ENCODE peak calls at places on chromosomes 7 and 10, in four cellular contexts. I is HepG2, R is HEK293T, D is GM12878. X is an unnamed sample.

GRCh38 chr10:18214692-18215563 is 74.7 kb downstream of the CACNB2 start:
- DNase-seq in I (peak), R (peak), D (no peak), X (peak)

GRCh38 chr7:98049034-98049433 is 57.6 kb upstream of the LMTK2 start:
- DNase-seq in I (no peak), R (no peak), D (no peak), X (no peak)

GRCh38 chr7:80089341-80089740 is 45.3 kb upstream of the GNAI1 start:
- DNase-seq in I (no peak), R (no peak), D (no peak), X (no peak)

GRCh38 chr7:38775503-38775902 is 133.5 kb downstream of the VPS41 start:
- DNase-seq in I (no peak), R (no peak), D (no peak), X (no peak)

GRCh38 chr7:21338728-21339164 is 89.1 kb upstream of the SP4 start:
- DNase-seq in I (no peak), R (no peak), D (no peak), X (no peak)

GRCh38 chr10:13346912-13347234 is 1.2 kb downstream of the SEPHS1 start:
- DNase-seq in I (no peak), R (no peak), D (no peak), X (no peak)

GRCh38 chr7:98840604-98841508 is 29.0 kb downstream of the TMEM130 start:
- DNase-seq in I (no peak), R (no peak), D (no peak), X (no peak)

GRCh38 chr10:22805304-22805703 is 90.9 kb upstream of the PIP4K2A start:
- DNase-seq in I (peak), R (no peak), D (no peak), X (no peak)

GRCh38 chr10:29377333-29377961 is 88.6 kb downstream of the LYZL1 start:
- DNase-seq in I (no peak), R (peak), D (no peak), X (peak)

GRCh38 chr7:107588529-107589130 is 8.6 kb downstream of the BCAP29 start:
- DNase-seq in I (no peak), R (no peak), D (no peak), X (no peak)

GRCh38 chr7:143248781-143249354 is 14.4 kb upstream of the GSTK1 start:
- DNase-seq in I (peak), R (no peak), D (no peak), X (no peak)

GRCh38 chr7:122902751-122903495 is 16.7 kb upstream of the CADPS2 start:
- DNase-seq in I (peak), R (peak), D (no peak), X (no peak)

GRCh38 chr10:74439213-74439612 is 288.2 kb downstream of the ADK start:
- DNase-seq in I (no peak), R (no peak), D (no peak), X (no peak)

GRCh38 chr10:52777414-52777813 is 4.8 kb upstream of the MBL2 start:
- DNase-seq in I (no peak), R (no peak), D (no peak), X (no peak)

GRCh38 chr10:4662576-4663161 is 163.3 kb upstream of the AKR1E2 start:
- DNase-seq in I (no peak), R (no peak), D (no peak), X (no peak)

GRCh38 chr10:75926763-75927162 is 495.3 kb downstream of the LRMDA start:
- DNase-seq in I (no peak), R (no peak), D (no peak), X (peak)

GRCh38 chr7:102232686-102233286 is 53.9 kb upstream of the SH2B2 start:
- DNase-seq in I (no peak), R (no peak), D (no peak), X (no peak)

GRCh38 chr10:71933651-71934050 is 30.5 kb upstream of the CHST3 start:
- DNase-seq in I (no peak), R (no peak), D (no peak), X (no peak)

GRCh38 chr10:103833731-103834365 is 21.5 kb downstream of the SH3PXD2A start:
- DNase-seq in I (peak), R (no peak), D (no peak), X (no peak)

GRCh38 chr10:72935358-72935757 is 19.2 kb downstream of the PLA2G12B start:
- DNase-seq in I (no peak), R (no peak), D (no peak), X (no peak)

GRCh38 chr7:25964483-25964961 is 187.5 kb upstream of the NFE2L3 start:
- DNase-seq in I (no peak), R (no peak), D (peak), X (no peak)

GRCh38 chr10:36765777-36766176 is 359.6 kb upstream of the ANKRD30A start:
- DNase-seq in I (no peak), R (no peak), D (no peak), X (no peak)

GRCh38 chr10:96512997-96513685 is 585 bp downstream of the TLL2 start:
- DNase-seq in I (no peak), R (peak), D (no peak), X (no peak)

GRCh38 chr10:31878486-31878885 is 50.1 kb downstream of the ARHGAP12 start:
- DNase-seq in I (no peak), R (no peak), D (no peak), X (no peak)

GRCh38 chr10:89183571-89183970 is 23.5 kb downstream of the CH25H start:
- DNase-seq in I (no peak), R (no peak), D (no peak), X (no peak)

GRCh38 chr10:19749185-19749729 is 67.0 kb upstream of the PLXDC2 start:
- DNase-seq in I (no peak), R (no peak), D (no peak), X (no peak)

GRCh38 chr10:4191894-4192293 is 406.9 kb upstream of the KLF6 start:
- DNase-seq in I (no peak), R (no peak), D (no peak), X (no peak)

GRCh38 chr7:137882261-137882668 is 35.5 kb upstream of the DGKI start:
- DNase-seq in I (no peak), R (no peak), D (peak), X (peak)

GRCh38 chr10:78738457-78738856 is 330.3 kb upstream of the ZMIZ1 start:
- DNase-seq in I (no peak), R (no peak), D (no peak), X (no peak)

GRCh38 chr10:34113504-34114225 is 701.4 kb downstream of the PARD3 start:
- DNase-seq in I (no peak), R (peak), D (no peak), X (no peak)

GRCh38 chr10:78053201-78053868 is 19.7 kb downstream of the RPS24 start:
- DNase-seq in I (no peak), R (no peak), D (no peak), X (no peak)

GRCh38 chr10:62554632-62555199 is 180.5 kb downstream of the ZNF365 start:
- DNase-seq in I (peak), R (peak), D (no peak), X (peak)

GRCh38 chr7:69516208-69516820 is 82.0 kb upstream of the AUTS2 start:
- DNase-seq in I (no peak), R (no peak), D (no peak), X (no peak)

GRCh38 chr7:142801601-142802295 is 31.0 kb downstream of the PRSS2 start:
- DNase-seq in I (no peak), R (no peak), D (no peak), X (no peak)

GRCh38 chr7:12951397-12951801 is 264.0 kb downstream of the ARL4A start:
- DNase-seq in I (no peak), R (no peak), D (no peak), X (no peak)

GRCh38 chr10:71210031-71210871 is 2.1 kb upstream of the UNC5B start:
- DNase-seq in I (no peak), R (no peak), D (no peak), X (no peak)

GRCh38 chr10:33880291-33880690 is 545.8 kb upstream of the NRP1 start:
- DNase-seq in I (no peak), R (no peak), D (no peak), X (no peak)

GRCh38 chr10:103758294-103758681 is 97.1 kb downstream of the SH3PXD2A start:
- DNase-seq in I (peak), R (no peak), D (no peak), X (no peak)

GRCh38 chr7:106068538-106068961 is 43.6 kb downstream of the SYPL1 start:
- DNase-seq in I (no peak), R (no peak), D (no peak), X (no peak)

GRCh38 chr7:106069471-106070200 is 42.5 kb downstream of the SYPL1 start:
- DNase-seq in I (no peak), R (no peak), D (no peak), X (no peak)

GRCh38 chr7:106070201-106070551 is 41.9 kb downstream of the SYPL1 start:
- DNase-seq in I (no peak), R (no peak), D (no peak), X (no peak)

GRCh38 chr7:106067678-106068077 is 44.4 kb downstream of the SYPL1 start:
- DNase-seq in I (no peak), R (no peak), D (no peak), X (no peak)

GRCh38 chr7:106068986-106069385 is 43.1 kb downstream of the SYPL1 start:
- DNase-seq in I (no peak), R (no peak), D (no peak), X (no peak)
- TF ChIP-seq TARDBP in I (no peak), R (no peak), D (no peak), X (no peak)

DNA sequence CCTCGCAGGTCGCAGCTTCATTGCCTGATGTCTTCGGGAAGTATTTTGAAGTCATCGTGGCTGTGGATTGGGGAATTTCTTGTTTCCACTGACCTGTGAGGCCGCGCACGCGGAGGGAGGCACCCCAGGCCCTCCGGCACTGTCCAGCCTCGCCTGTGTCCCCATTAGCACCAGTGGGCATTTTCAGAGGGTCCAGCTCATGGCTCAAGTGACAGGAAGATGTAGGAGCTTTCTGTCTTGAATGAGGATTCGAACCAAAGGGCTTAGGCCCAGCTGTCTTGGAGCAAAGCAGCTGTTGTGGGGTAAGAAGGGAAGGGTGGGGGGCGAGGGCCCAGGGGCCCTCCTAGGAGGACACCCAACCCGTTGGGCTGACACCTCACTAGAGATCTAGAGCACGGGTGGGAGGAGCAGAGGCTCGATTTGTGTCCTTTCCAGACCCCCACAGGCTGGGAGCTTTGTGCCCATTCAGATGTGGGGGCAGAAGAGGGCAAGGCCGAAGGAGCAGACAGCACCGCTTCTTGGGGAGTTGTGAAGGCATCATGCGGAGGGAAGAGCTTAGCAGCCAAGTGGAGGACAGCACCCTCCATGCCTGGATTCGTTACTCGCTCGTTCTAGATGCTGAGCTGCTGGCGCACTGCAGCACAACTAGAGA is 912 bp downstream of the ZNF37A start:
- DNase-seq in I (no peak), R (peak), D (no peak), X (no peak)
- TF ChIP-seq TARDBP in I (no peak), R (no peak), D (no peak), X (no peak)

GRCh38 chr10:43806851-43807640 is 158.4 kb upstream of the ZNF32 start:
- DNase-seq in I (no peak), R (no peak), D (no peak), X (no peak)

GRCh38 chr10:43801137-43801536 is 152.5 kb upstream of the ZNF32 start:
- DNase-seq in I (no peak), R (no peak), D (no peak), X (no peak)

GRCh38 chr10:43808136-43808535 is 159.5 kb upstream of the ZNF32 start:
- DNase-seq in I (no peak), R (no peak), D (peak), X (no peak)

GRCh38 chr10:43802988-43803696 is 154.5 kb upstream of the ZNF32 start:
- DNase-seq in I (no peak), R (no peak), D (no peak), X (no peak)

DNA sequence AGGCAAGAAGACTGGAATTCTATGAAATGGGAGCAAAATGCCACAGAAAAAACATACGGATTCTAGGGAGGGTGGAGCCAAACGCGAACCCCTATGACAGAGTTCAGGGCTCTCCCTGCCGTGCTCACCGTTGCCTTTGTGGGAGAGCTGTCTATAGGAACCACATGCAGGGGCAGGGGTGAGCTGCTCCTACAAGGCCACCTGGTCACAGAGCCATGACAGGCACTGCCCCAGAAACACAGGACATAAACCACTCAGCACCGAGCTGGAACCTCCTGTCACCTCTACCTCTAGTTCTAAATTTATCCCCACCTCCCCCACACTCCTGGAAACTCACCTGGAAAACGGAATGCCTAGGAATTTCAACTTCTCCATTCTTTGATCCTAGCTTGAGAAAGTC is 155.1 kb upstream of the ZNF32 start:
- DNase-seq in I (no peak), R (no peak), D (no peak), X (no peak)
- TF ChIP-seq TARDBP in I (no peak), R (no peak), D (no peak), X (no peak)

GRCh38 chr10:117668351-117669008 is 125.9 kb downstream of the EMX2 start:
- DNase-seq in I (no peak), R (no peak), D (no peak), X (no peak)
- TF ChIP-seq TARDBP in I (no peak), R (no peak), D (no peak), X (no peak)

DNA sequence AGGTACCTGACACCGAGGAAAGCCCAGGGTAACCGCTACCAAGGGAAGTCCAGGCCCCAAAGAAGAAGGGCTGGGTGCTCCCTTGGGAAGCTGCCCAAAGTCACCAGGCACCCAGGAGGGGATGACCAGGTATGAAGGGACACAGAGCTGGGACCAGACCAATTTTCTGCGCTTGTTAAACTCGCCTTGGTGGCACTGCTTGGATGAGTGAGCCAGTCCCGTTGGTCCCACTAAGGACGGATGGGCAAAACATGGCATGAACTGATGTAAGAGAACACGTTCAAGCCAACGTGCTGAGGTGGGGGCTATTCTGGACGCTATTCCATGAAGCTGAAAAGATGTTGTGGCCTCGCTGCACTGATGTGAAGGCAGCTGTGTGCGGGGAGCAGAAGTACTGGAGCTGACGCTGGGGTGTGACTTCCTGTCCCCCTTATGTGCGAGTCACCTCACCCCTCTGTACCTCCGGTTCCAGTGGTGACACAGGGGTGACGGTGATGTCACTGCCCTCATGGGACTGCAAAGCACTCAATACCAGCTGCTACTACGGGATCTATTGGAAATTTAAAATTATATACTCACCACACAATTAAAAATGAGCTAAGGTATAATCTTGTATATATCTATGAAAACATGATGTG is 73.6 kb downstream of the COBL start:
- DNase-seq in I (no peak), R (no peak), D (no peak), X (no peak)
- TF ChIP-seq TARDBP in I (no peak), R (no peak), D (no peak), X (no peak)

DNA sequence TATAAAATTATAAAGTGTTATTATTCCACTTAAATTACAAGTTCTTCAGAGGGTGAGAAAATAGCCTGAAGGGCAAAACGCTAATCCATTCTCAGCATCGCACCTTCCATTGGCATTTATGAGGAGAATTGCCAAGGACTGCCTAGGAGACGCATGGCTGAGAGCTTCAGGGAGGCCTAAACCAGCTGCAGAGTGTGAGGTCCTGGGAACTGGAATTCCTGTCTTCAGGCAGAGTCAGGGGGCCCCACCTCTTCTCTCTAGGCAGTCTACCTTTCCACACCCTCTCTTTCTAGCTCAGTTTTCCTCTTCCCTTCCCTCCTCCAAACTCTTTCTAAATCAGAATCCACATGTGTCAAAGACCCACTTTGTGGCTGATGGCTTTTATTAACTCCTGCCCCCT is 35.3 kb downstream of the LRRC72 start:
- DNase-seq in I (no peak), R (no peak), D (no peak), X (no peak)
- TF ChIP-seq TARDBP in I (no peak), R (no peak), D (no peak), X (no peak)

GRCh38 chr10:15370741-15371701 is at the start of gene FAM171A1:
- DNase-seq in I (no peak), R (peak), D (no peak), X (peak)

GRCh38 chr10:15367296-15367830 is 3.7 kb downstream of the FAM171A1 start:
- DNase-seq in I (peak), R (no peak), D (no peak), X (no peak)

GRCh38 chr10:15368456-15368855 is 2.6 kb downstream of the FAM171A1 start:
- DNase-seq in I (no peak), R (no peak), D (no peak), X (no peak)

GRCh38 chr10:15370212-15370740 is 813 bp downstream of the FAM171A1 start:
- DNase-seq in I (no peak), R (peak), D (no peak), X (peak)

GRCh38 chr10:15369642-15370211 is 1.4 kb downstream of the FAM171A1 start:
- DNase-seq in I (no peak), R (peak), D (no peak), X (no peak)
- TF ChIP-seq TARDBP in I (no peak), R (no peak), D (no peak), X (no peak)

DNA sequence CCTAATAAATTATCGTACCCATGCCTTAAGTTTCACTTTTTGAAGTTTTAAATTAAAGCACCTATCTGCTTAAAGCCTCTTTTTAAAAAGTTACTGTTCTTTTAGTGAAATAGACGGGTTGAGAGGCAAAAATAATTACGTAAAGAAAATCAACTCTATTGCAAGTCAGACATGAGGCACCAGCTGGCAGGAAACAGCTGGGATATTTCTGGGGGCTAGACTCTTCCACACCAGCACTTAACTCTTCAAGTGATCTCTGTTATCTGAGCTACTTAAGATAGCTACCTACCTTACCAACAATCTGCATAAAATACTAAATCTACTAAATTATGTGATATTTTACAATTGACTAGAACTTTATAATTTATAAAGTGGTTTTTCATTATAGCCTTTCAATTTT is 35.8 kb downstream of the GBF1 start:
- DNase-seq in I (no peak), R (no peak), D (no peak), X (no peak)
- TF ChIP-seq TARDBP in I (no peak), R (no peak), D (no peak), X (no peak)

X was measured in K562.